ENCODE peak calls at places on chromosome 2, in nine cellular contexts. C, K, P, M, O, Q, F, B and R are unnamed samples.

GRCh38 chr2:75605770-75606535 is 40.6 kb upstream of the MRPL19 start:
- DNase-seq in B (no peak), Q (peak; percentile 72), K (peak; percentile 95), O (peak; percentile 99), M (peak; percentile 58), C (no peak), F (no peak), P (no peak), R (no peak)

GRCh38 chr2:230773039-230773773 is 60.6 kb downstream of the CAB39 start:
- DNase-seq in F (no peak), P (no peak), B (no peak), M (no peak), O (no peak), K (no peak), Q (no peak), C (no peak), R (no peak)

GRCh38 chr2:12352891-12353290 is 363.8 kb upstream of the TRIB2 start:
- DNase-seq in B (no peak), P (no peak), Q (no peak), C (no peak), O (no peak), K (no peak), M (no peak), F (no peak), R (no peak)

GRCh38 chr2:219027511-219028055 is 13.7 kb downstream of the CFAP65 start:
- DNase-seq in C (no peak), O (no peak), F (no peak), K (no peak), B (no peak), Q (no peak), M (no peak), P (no peak), R (no peak)

GRCh38 chr2:161123531-161124030 is 36.6 kb upstream of the TANK start:
- DNase-seq in C (no peak), B (no peak), P (no peak), O (no peak), K (peak; percentile 80), F (no peak), Q (no peak), M (peak; percentile 68), R (no peak)

GRCh38 chr2:166270376-166270775 is 105.4 kb downstream of the SCN9A start:
- DNase-seq in O (no peak), C (no peak), M (no peak), B (no peak), Q (no peak), F (no peak), K (no peak), P (no peak), R (no peak)

GRCh38 chr2:235500761-235501662 is 7.2 kb downstream of the AGAP1 start:
- DNase-seq in M (peak; percentile 71), B (no peak), P (no peak), C (no peak), K (peak; percentile 37), O (peak; percentile 59), F (no peak), Q (no peak), R (no peak)

GRCh38 chr2:203040966-203041521 is 26.4 kb downstream of the NBEAL1 start:
- DNase-seq in K (no peak), C (no peak), P (no peak), O (no peak), F (no peak), B (no peak), M (no peak), Q (no peak), R (no peak)

DNA sequence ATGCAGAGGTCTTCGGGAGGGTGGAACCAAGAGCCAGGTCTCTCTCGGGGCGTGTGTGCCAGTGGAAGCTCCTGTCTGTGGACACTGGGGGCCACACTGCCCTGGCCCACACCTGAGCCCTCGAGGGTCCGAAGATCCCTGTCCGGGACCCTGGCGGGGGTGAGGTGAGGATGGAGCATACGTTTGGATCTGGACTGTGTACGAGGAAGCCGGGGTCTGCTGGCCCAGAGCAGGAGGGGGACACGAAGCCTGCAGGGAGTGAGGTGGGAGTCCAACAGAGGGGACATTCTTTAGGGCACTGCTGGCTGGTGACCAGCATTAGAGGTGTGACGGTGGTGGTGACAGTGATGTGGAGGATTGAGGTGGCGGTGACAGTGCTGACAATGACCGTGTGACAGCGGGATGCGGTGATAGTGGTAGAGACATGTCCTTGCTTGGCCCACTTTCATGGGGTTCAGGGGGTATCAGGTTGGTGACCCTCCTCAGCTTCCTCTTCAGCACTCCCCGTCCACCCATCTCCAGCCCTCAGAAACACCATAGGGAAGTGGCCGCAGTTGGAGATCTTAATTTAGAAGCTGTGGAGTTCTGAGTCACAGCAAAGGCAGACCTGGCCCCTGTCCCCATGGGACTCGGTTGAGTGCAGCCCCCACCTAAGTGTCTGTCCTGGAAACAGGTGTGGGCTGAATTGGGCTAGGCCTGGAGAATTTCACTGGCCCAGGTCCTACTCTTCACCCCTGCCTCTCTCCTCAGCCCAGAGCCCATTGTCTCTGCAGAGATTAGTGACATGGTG is 252.0 kb downstream of the DYSF start:
- DNase-seq in M (no peak), F (no peak), Q (no peak), P (no peak), K (no peak), C (no peak), O (no peak), B (no peak), R (no peak)
- H3K27ac ChIP-seq in M (no peak overlapping the region), F (no peak overlapping the region), Q (no peak overlapping the region), P (no peak overlapping the region), K (no peak overlapping the region), C (no peak overlapping the region), O (no peak overlapping the region), B (no peak overlapping the region), R (no peak overlapping the region)

DNA sequence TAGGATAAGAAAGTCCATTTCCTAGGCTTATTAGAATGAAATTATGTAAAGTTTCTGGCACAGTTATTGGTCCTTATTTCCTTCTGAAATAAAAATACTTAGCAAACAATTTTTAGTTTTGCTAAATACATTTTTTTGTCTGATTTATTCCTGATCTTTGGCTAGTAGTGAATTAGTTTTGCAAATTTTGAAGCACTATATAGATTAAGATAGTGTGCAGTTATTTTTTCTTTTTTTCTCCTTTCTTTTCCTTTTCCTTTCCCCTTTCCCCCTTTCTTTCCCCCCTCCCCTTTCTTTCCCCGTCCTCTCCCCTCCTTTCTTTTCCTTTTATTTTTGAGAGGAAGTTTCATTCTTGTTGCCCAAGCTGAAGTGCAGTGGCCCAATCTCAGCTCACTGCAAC is 59.7 kb downstream of the BIRC6 start:
- DNase-seq in F (no peak), B (no peak), O (no peak), P (no peak), K (no peak), Q (no peak), C (no peak), M (no peak), R (no peak)
- H3K27ac ChIP-seq in F (no peak overlapping the region), B (no peak overlapping the region), O (no peak overlapping the region), P (no peak overlapping the region), K (no peak overlapping the region), Q (no peak overlapping the region), C (no peak overlapping the region), M (no peak overlapping the region), R (no peak overlapping the region)

GRCh38 chr2:16664052-16664731 is 1.4 kb downstream of the CYRIA start:
- DNase-seq in Q (peak; percentile 66), B (peak; percentile 75), M (no peak), O (peak; percentile 89), C (no peak), K (no peak), F (peak; percentile 28), P (no peak), R (no peak)

GRCh38 chr2:16661936-16662335 is 3.7 kb downstream of the CYRIA start:
- DNase-seq in Q (no peak), P (no peak), K (no peak), M (no peak), O (no peak), F (no peak), B (no peak), C (no peak), R (no peak)

GRCh38 chr2:16664809-16665745 is 557 bp downstream of the CYRIA start:
- DNase-seq in Q (no peak), K (no peak), O (no peak), M (no peak), B (no peak), F (no peak), P (no peak), C (no peak), R (no peak)

GRCh38 chr2:16662440-16662839 is 3.2 kb downstream of the CYRIA start:
- DNase-seq in O (peak; percentile 54), C (no peak), P (no peak), F (no peak), M (no peak), K (peak; percentile 30), Q (no peak), B (no peak), R (no peak)

DNA sequence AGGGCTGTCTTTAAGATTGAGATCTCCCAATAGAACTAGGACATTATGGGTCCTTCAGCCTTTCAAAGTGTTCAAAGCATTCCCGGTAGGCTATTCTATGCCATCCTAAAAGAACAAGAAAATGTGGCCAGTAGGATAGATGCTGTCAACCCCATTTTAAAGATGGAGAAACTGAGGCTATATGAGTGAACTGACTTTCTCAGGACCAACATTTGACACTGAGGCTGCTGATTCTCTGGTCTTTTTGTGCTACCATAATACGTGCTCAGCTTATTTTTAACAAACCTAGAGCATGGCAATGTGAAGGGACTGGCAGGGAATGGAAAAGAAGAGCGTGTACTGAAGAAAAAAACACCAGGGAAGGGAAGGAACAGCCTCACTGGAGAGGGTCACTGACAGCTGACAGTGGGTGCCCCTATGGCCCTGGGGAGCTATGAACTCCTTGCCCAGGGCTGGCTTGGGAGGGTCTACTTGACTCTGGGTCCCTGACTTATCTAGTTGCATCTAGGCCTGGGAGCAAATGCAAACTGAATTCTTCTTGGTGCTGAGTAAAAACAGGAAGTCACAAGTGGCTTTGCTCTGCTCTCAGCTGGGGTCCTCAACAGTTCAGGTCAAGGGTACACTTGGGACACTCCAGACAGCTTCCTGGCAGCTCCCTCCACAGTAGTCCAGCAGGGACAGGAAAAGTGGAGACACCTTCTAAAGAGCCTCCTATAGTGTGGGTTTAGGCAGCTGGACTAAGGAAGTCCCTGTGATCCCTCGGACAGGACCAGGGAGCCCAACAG is 2.3 kb downstream of the CYRIA start:
- DNase-seq in O (no peak), Q (no peak), F (no peak), B (peak; percentile 61), C (no peak), M (no peak), K (no peak), P (no peak), R (no peak)
- H3K27ac ChIP-seq in O (no peak overlapping the region), Q (no peak overlapping the region), F (no peak overlapping the region), B (peak overlapping the region; percentile 15), C (no peak overlapping the region), M (no peak overlapping the region), K (no peak overlapping the region), P (peak overlapping the region; percentile 76), R (peak overlapping the region; percentile 91)

GRCh38 chr2:201228912-201229290 is 31.4 kb upstream of the CASP8 start:
- DNase-seq in Q (no peak), P (no peak), M (no peak), C (no peak), F (no peak), O (no peak), B (no peak), K (no peak), R (no peak)

GRCh38 chr2:201233192-201234166 is 26.9 kb upstream of the CASP8 start:
- DNase-seq in C (peak; percentile 80), M (peak; percentile 71), P (peak; percentile 48), F (peak; percentile 87), Q (peak; percentile 88), B (peak; percentile 96), O (peak; percentile 6), K (peak; percentile 93), R (no peak)

GRCh38 chr2:201235865-201236811 is 24.2 kb upstream of the CASP8 start:
- DNase-seq in C (no peak), Q (peak; percentile 74), P (peak; percentile 45), F (peak; percentile 49), K (peak; percentile 51), M (peak; percentile 56), O (peak; percentile 56), B (peak; percentile 83), R (no peak)

GRCh38 chr2:201234167-201235139 is 25.9 kb upstream of the CASP8 start:
- DNase-seq in B (peak; percentile 40), M (no peak), P (no peak), K (no peak), C (no peak), F (peak; percentile 34), O (peak; percentile 23), Q (no peak), R (no peak)

GRCh38 chr2:201232125-201232815 is 28.1 kb upstream of the CASP8 start:
- DNase-seq in B (peak; percentile 96), O (peak; percentile 69), F (peak; percentile 92), C (peak; percentile 79), M (peak; percentile 80), P (peak; percentile 77), K (peak; percentile 90), Q (peak; percentile 96), R (peak; percentile 13)
- H3K27ac ChIP-seq in B (peak overlapping the region; percentile 61), O (no peak overlapping the region), F (no peak overlapping the region), C (peak overlapping the region; percentile 97), M (peak overlapping the region; percentile 71), P (peak overlapping the region; percentile 63), K (no peak overlapping the region), Q (no peak overlapping the region), R (no peak overlapping the region)